ENCODE peak calls at places on chromosomes 6 and 20, in nine cellular contexts. N is tibial artery; T is CD8-positive, alpha-beta T cell; D is tibial nerve; Y is stomach; V is choroid plexus epithelial cell; R is mammary epithelial cell; Q is AG10803; S is dorsolateral prefrontal cortex. U is an unnamed sample.

GRCh38 chr6:31826793-31827285 is 699 bp upstream of the HSPA1B start:
- DNase-seq in N (peak; percentile 94), T (no peak), D (peak; percentile 84), Y (peak; percentile 91), V (peak; percentile 91), R (no peak), Q (peak; percentile 92), S (peak; percentile 57), U (peak; percentile 93)

GRCh38 chr6:96651816-96652215 is 88.9 kb downstream of the FHL5 start:
- DNase-seq in N (no peak), T (no peak), D (no peak), Y (no peak), V (no peak), R (no peak), Q (no peak), S (no peak), U (no peak)

GRCh38 chr6:88047510-88048150 is at the start of gene SPACA1:
- DNase-seq in N (no peak), T (no peak), D (no peak), Y (no peak), V (no peak), R (no peak), Q (no peak), S (no peak), U (no peak)

GRCh38 chr6:63643862-63644261 is 8.3 kb downstream of the PHF3 start:
- DNase-seq in N (no peak), T (no peak), D (no peak), Y (no peak), V (peak; percentile 67), R (no peak), Q (peak; percentile 8), S (no peak), U (no peak)

GRCh38 chr6:12404651-12405050 is 114.5 kb downstream of the EDN1 start:
- DNase-seq in N (no peak), T (no peak), D (no peak), Y (no peak), V (no peak), R (no peak), Q (peak; percentile 19), S (no peak), U (peak; percentile 65)

GRCh38 chr6:163349696-163350095 is 64.8 kb upstream of the QKI start:
- DNase-seq in N (no peak), T (no peak), D (no peak), Y (no peak), V (no peak), R (no peak), Q (no peak), S (no peak), U (no peak)

GRCh38 chr6:17491416-17492142 is 98.2 kb downstream of the CAP2 start:
- DNase-seq in N (peak; percentile 24), T (no peak), D (no peak), Y (no peak), V (no peak), R (no peak), Q (no peak), S (no peak), U (no peak)

GRCh38 chr20:1815502-1816085 is 79.6 kb upstream of the SIRPA start:
- DNase-seq in N (no peak), T (no peak), D (no peak), Y (no peak), V (no peak), R (no peak), Q (no peak), S (no peak), U (no peak)

GRCh38 chr20:38926934-38927616 is 858 bp downstream of the FAM83D start:
- DNase-seq in N (no peak), T (no peak), D (no peak), Y (no peak), V (peak; percentile 17), R (peak; percentile 8), Q (peak; percentile 33), S (no peak), U (peak; percentile 27)

GRCh38 chr20:15359056-15359455 is 1021.6 kb upstream of the FLRT3 start:
- DNase-seq in N (no peak), T (no peak), D (no peak), Y (no peak), V (peak; percentile 5), R (peak; percentile 63), Q (no peak), S (no peak), U (peak; percentile 60)

GRCh38 chr20:36307412-36308317 is 1.5 kb downstream of the DLGAP4 start:
- DNase-seq in N (no peak), T (no peak), D (no peak), Y (peak; percentile 16), V (no peak), R (no peak), Q (no peak), S (no peak), U (no peak)

GRCh38 chr6:25324076-25324762 is 45.0 kb downstream of the CARMIL1 start:
- DNase-seq in N (no peak), T (no peak), D (no peak), Y (no peak), V (no peak), R (no peak), Q (peak; percentile 61), S (no peak), U (no peak)

GRCh38 chr20:891121-892080 is 24.7 kb downstream of the ANGPT4 start:
- DNase-seq in N (peak; percentile 88), T (no peak), D (peak; percentile 53), Y (no peak), V (no peak), R (peak; percentile 51), Q (no peak), S (no peak), U (no peak)

GRCh38 chr6:36827261-36828079 is 11.8 kb downstream of the CPNE5 start:
- DNase-seq in N (peak; percentile 44), T (no peak), D (no peak), Y (no peak), V (peak; percentile 76), R (peak; percentile 70), Q (peak; percentile 54), S (no peak), U (peak; percentile 65)

GRCh38 chr6:4812068-4812467 is 35.9 kb downstream of the CDYL start:
- DNase-seq in N (no peak), T (no peak), D (no peak), Y (no peak), V (peak; percentile 28), R (no peak), Q (no peak), S (no peak), U (no peak)

GRCh38 chr6:110468696-110469095 is 7.7 kb downstream of the SLC22A16 start:
- DNase-seq in N (no peak), T (no peak), D (no peak), Y (no peak), V (no peak), R (no peak), Q (no peak), S (no peak), U (no peak)

GRCh38 chr6:7540595-7540994 is 876 bp upstream of the DSP start:
- DNase-seq in N (no peak), T (no peak), D (no peak), Y (peak; percentile 43), V (peak; percentile 16), R (no peak), Q (peak; percentile 55), S (no peak), U (peak; percentile 31)
- H3K4me3 ChIP-seq in N (no peak overlapping the region), T (no peak overlapping the region), D (no peak overlapping the region), Y (peak overlapping the region; percentile 62), V (peak overlapping the region; percentile 67), R (peak overlapping the region; percentile 98), Q (peak overlapping the region; percentile 77), S (no peak overlapping the region), U (peak overlapping the region; percentile 72)

GRCh38 chr20:13243826-13244376 is 22.8 kb downstream of the ISM1 start:
- DNase-seq in N (no peak), T (no peak), D (no peak), Y (no peak), V (peak; percentile 23), R (peak; percentile 66), Q (peak; percentile 9), S (no peak), U (peak; percentile 86)
- TF ChIP-seq CTCF in N (no peak), T (no peak), D (no peak), Y (no peak), V (no peak), R (no peak), Q (no peak), S (no peak), U (no peak)

DNA sequence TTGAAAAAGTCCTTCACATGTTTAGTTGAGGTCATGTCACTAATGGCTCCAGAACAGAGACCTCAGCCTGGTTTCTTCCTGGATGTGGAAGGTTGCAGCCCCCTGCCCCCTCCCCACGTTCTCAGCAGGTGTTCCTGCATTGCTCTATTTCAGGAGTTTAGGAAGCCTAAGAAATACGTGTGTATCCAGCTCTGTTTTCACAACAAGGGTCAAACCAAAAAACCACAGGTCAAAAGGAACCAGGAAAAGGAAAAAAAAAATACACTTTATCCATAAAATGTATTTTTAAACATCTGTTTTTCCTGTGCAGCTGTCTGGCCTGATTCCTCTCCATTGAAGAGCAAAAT is 107.9 kb upstream of the PLEKHG1 start:
- DNase-seq in N (no peak), T (no peak), D (no peak), Y (no peak), V (no peak), R (no peak), Q (no peak), S (no peak), U (no peak)
- H3K4me3 ChIP-seq in N (no peak overlapping the region), T (no peak overlapping the region), D (no peak overlapping the region), Y (no peak overlapping the region), V (no peak overlapping the region), R (no peak overlapping the region), Q (no peak overlapping the region), S (no peak overlapping the region), U (no peak overlapping the region)

GRCh38 chr20:58839991-58840747 is 10.5 kb downstream of the GNAS-AS1 start:
- DNase-seq in N (no peak), T (no peak), D (no peak), Y (no peak), V (no peak), R (no peak), Q (no peak), S (no peak), U (no peak)

GRCh38 chr20:58837717-58838116 is 13.0 kb downstream of the GNAS-AS1 start:
- DNase-seq in N (no peak), T (no peak), D (no peak), Y (no peak), V (no peak), R (no peak), Q (no peak), S (no peak), U (no peak)

GRCh38 chr20:58840816-58841538 is 9.7 kb downstream of the GNAS-AS1 start:
- DNase-seq in N (no peak), T (no peak), D (no peak), Y (no peak), V (no peak), R (peak; percentile 19), Q (no peak), S (no peak), U (no peak)

GRCh38 chr20:58839474-58839874 is 11.2 kb downstream of the GNAS-AS1 start:
- DNase-seq in N (no peak), T (peak; percentile 28), D (no peak), Y (no peak), V (peak; percentile 36), R (peak; percentile 16), Q (no peak), S (peak; percentile 27), U (no peak)

DNA sequence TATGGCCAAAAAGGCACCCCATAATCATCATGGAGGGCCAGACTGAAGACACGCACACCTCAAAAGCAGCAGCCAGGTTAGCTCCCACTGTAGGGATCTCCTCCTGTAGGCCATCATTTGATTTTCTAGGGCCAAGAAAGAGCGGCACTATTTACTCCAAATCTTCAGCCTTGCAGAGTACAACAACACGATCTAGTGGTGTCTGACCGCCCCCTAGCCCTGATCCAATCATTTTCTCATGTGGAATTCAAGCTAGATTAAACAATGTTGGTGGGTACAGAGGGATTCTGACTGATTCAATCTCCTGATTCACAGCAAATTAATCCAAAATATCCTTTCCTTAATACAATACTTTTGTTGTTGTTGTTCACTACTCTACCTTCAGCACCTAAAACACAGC is 12.5 kb downstream of the GNAS-AS1 start:
- DNase-seq in N (no peak), T (no peak), D (no peak), Y (no peak), V (no peak), R (no peak), Q (no peak), S (no peak), U (no peak)
- TF ChIP-seq CTCF in N (no peak), T (no peak), D (no peak), Y (no peak), V (no peak), R (no peak), Q (no peak), S (no peak), U (no peak)